ENCODE peak calls at places on chromosomes 6 and 20, in four cellular contexts. One of them, this sample, is unnamed.

GRCh38 chr6:9978480-9978879 is 436.4 kb downstream of the TFAP2A start:
- DNase-seq in brain pericyte: no peak
- DNase-seq in cardiac fibroblast: no peak
- DNase-seq in NAMALWA: no peak
- DNase-seq in this sample: no peak

GRCh38 chr6:132607544-132608233 is 16.4 kb downstream of the TAAR2 start:
- DNase-seq in brain pericyte: no peak
- DNase-seq in cardiac fibroblast: no peak
- DNase-seq in NAMALWA: no peak
- DNase-seq in this sample: no peak

GRCh38 chr6:81996414-81996813 is 243.9 kb upstream of the TENT5A start:
- DNase-seq in brain pericyte: no peak
- DNase-seq in cardiac fibroblast: peak; percentile 61
- DNase-seq in NAMALWA: no peak
- DNase-seq in this sample: peak; percentile 68

GRCh38 chr6:42441059-42441471 is 10.7 kb downstream of the TRERF1 start:
- DNase-seq in brain pericyte: no peak
- DNase-seq in cardiac fibroblast: peak; percentile 77
- DNase-seq in NAMALWA: no peak
- DNase-seq in this sample: peak; percentile 72

GRCh38 chr6:158476389-158476788 is 83.5 kb upstream of the TMEM181 start:
- DNase-seq in brain pericyte: no peak
- DNase-seq in cardiac fibroblast: no peak
- DNase-seq in NAMALWA: no peak
- DNase-seq in this sample: no peak

GRCh38 chr6:25899580-25900408 is 25.8 kb upstream of the SLC17A3 start:
- DNase-seq in brain pericyte: no peak
- DNase-seq in cardiac fibroblast: no peak
- DNase-seq in NAMALWA: no peak
- DNase-seq in this sample: peak; percentile 15

GRCh38 chr6:111605100-111605748 is 454 bp downstream of the TRAF3IP2 start:
- DNase-seq in brain pericyte: no peak
- DNase-seq in cardiac fibroblast: peak; percentile 97
- DNase-seq in NAMALWA: peak; percentile 71
- DNase-seq in this sample: peak; percentile 91

GRCh38 chr6:82904860-82905259 is 160.8 kb downstream of the UBE3D start:
- DNase-seq in brain pericyte: no peak
- DNase-seq in cardiac fibroblast: no peak
- DNase-seq in NAMALWA: no peak
- DNase-seq in this sample: no peak

GRCh38 chr20:16942702-16943101 is 194.5 kb downstream of the OTOR start:
- DNase-seq in brain pericyte: no peak
- DNase-seq in cardiac fibroblast: no peak
- DNase-seq in NAMALWA: no peak
- DNase-seq in this sample: peak; percentile 57

GRCh38 chr20:56360133-56360898 is 1.5 kb downstream of the FAM210B start:
- DNase-seq in brain pericyte: no peak
- DNase-seq in cardiac fibroblast: no peak
- DNase-seq in NAMALWA: no peak
- DNase-seq in this sample: no peak

GRCh38 chr6:77326029-77326428 is 137.3 kb downstream of the HTR1B start:
- DNase-seq in brain pericyte: no peak
- DNase-seq in cardiac fibroblast: no peak
- DNase-seq in NAMALWA: no peak
- DNase-seq in this sample: peak; percentile 17

GRCh38 chr6:20424679-20425078 is 23.0 kb downstream of the E2F3 start:
- DNase-seq in brain pericyte: no peak
- DNase-seq in cardiac fibroblast: peak; percentile 69
- DNase-seq in NAMALWA: no peak
- DNase-seq in this sample: no peak

GRCh38 chr20:13267231-13267630 is 46.2 kb downstream of the ISM1 start:
- DNase-seq in brain pericyte: no peak
- DNase-seq in cardiac fibroblast: no peak
- DNase-seq in NAMALWA: no peak
- DNase-seq in this sample: no peak

GRCh38 chr6:29976588-29977424 is 34.5 kb downstream of the HLA-A start:
- DNase-seq in brain pericyte: no peak
- DNase-seq in cardiac fibroblast: peak; percentile 70
- DNase-seq in NAMALWA: peak; percentile 35
- DNase-seq in this sample: peak; percentile 81

GRCh38 chr6:117555882-117556498 is 46.3 kb downstream of the GOPC start:
- DNase-seq in brain pericyte: no peak
- DNase-seq in cardiac fibroblast: peak; percentile 52
- DNase-seq in NAMALWA: peak; percentile 66
- DNase-seq in this sample: peak; percentile 54

GRCh38 chr20:56163806-56164205 is 84.7 kb upstream of the MC3R start:
- DNase-seq in brain pericyte: no peak
- DNase-seq in cardiac fibroblast: no peak
- DNase-seq in NAMALWA: peak; percentile 69
- DNase-seq in this sample: no peak

GRCh38 chr20:25061821-25062530 is 4.0 kb upstream of the ACSS1 start:
- DNase-seq in brain pericyte: no peak
- DNase-seq in cardiac fibroblast: no peak
- DNase-seq in NAMALWA: no peak
- DNase-seq in this sample: no peak

GRCh38 chr6:143279385-143279784 is 171.1 kb downstream of the ADAT2 start:
- DNase-seq in brain pericyte: no peak
- DNase-seq in cardiac fibroblast: peak; percentile 40
- DNase-seq in NAMALWA: no peak
- DNase-seq in this sample: peak; percentile 38

GRCh38 chr6:26304213-26305096 is 60.5 kb upstream of the BTN3A2 start:
- DNase-seq in brain pericyte: no peak
- DNase-seq in cardiac fibroblast: peak; percentile 87
- DNase-seq in NAMALWA: peak; percentile 89
- DNase-seq in this sample: peak; percentile 83

GRCh38 chr6:62283828-62284411 is 2.1 kb downstream of the KHDRBS2 start:
- DNase-seq in brain pericyte: no peak
- DNase-seq in cardiac fibroblast: peak; percentile 22
- DNase-seq in NAMALWA: peak; percentile 63
- DNase-seq in this sample: peak; percentile 43

GRCh38 chr6:41373919-41374617 is 38.7 kb downstream of the NCR2 start:
- DNase-seq in brain pericyte: no peak
- DNase-seq in cardiac fibroblast: no peak
- DNase-seq in NAMALWA: no peak
- DNase-seq in this sample: peak; percentile 22

GRCh38 chr6:4936681-4937041 is 67.2 kb downstream of the RPP40 start:
- DNase-seq in brain pericyte: no peak
- DNase-seq in cardiac fibroblast: peak; percentile 77
- DNase-seq in NAMALWA: peak; percentile 54
- DNase-seq in this sample: peak; percentile 63

GRCh38 chr6:37130704-37131103 is 39.2 kb upstream of the PIM1 start:
- DNase-seq in brain pericyte: no peak
- DNase-seq in cardiac fibroblast: peak; percentile 38
- DNase-seq in NAMALWA: no peak
- DNase-seq in this sample: peak; percentile 75

GRCh38 chr20:58891686-58892125 is 39.2 kb downstream of the GNAS start:
- DNase-seq in brain pericyte: no peak
- DNase-seq in cardiac fibroblast: no peak
- DNase-seq in NAMALWA: peak; percentile 64
- DNase-seq in this sample: peak; percentile 60

GRCh38 chr6:137033828-137034227 is 10.9 kb downstream of the IL20RA start:
- DNase-seq in brain pericyte: no peak
- DNase-seq in cardiac fibroblast: no peak
- DNase-seq in NAMALWA: no peak
- DNase-seq in this sample: peak; percentile 86

GRCh38 chr20:17644451-17644850 is 37.6 kb downstream of the RRBP1 start:
- DNase-seq in brain pericyte: no peak
- DNase-seq in cardiac fibroblast: no peak
- DNase-seq in NAMALWA: no peak
- DNase-seq in this sample: no peak

GRCh38 chr6:43258807-43259686 is 15.8 kb downstream of the TTBK1 start:
- DNase-seq in brain pericyte: no peak
- DNase-seq in cardiac fibroblast: no peak
- DNase-seq in NAMALWA: no peak
- DNase-seq in this sample: no peak

GRCh38 chr20:53608456-53609413 is 15.1 kb upstream of the ZNF217 start:
- DNase-seq in brain pericyte: no peak
- DNase-seq in cardiac fibroblast: peak; percentile 68
- DNase-seq in NAMALWA: no peak
- DNase-seq in this sample: peak; percentile 73

GRCh38 chr6:48766349-48766748 is 655.4 kb upstream of the PTCHD4 start:
- DNase-seq in brain pericyte: no peak
- DNase-seq in cardiac fibroblast: peak; percentile 55
- DNase-seq in NAMALWA: no peak
- DNase-seq in this sample: no peak

GRCh38 chr6:36956111-36956820 is 1.7 kb downstream of the PI16 start:
- DNase-seq in brain pericyte: no peak
- DNase-seq in cardiac fibroblast: no peak
- DNase-seq in NAMALWA: no peak
- DNase-seq in this sample: no peak

GRCh38 chr20:59754551-59754950 is 150.2 kb downstream of the PHACTR3 start:
- DNase-seq in brain pericyte: no peak
- DNase-seq in cardiac fibroblast: no peak
- DNase-seq in NAMALWA: no peak
- DNase-seq in this sample: no peak

GRCh38 chr6:39389372-39389767 is 66.9 kb upstream of the KCNK16 start:
- DNase-seq in brain pericyte: no peak
- DNase-seq in cardiac fibroblast: peak; percentile 37
- DNase-seq in NAMALWA: no peak
- DNase-seq in this sample: peak; percentile 46

GRCh38 chr6:4653141-4653540 is 123.1 kb upstream of the CDYL start:
- DNase-seq in brain pericyte: no peak
- DNase-seq in cardiac fibroblast: no peak
- DNase-seq in NAMALWA: no peak
- DNase-seq in this sample: no peak

GRCh38 chr6:36141091-36141490 is 10.8 kb downstream of the MAPK13 start:
- DNase-seq in brain pericyte: no peak
- DNase-seq in cardiac fibroblast: no peak
- DNase-seq in NAMALWA: no peak
- DNase-seq in this sample: no peak

This sample was measured in mesenchymal stem cell.